ENCODE peak calls at places on chromosome 22, in ten cellular contexts. One of them, this sample, is unnamed.

GRCh38 chr22:29062286-29062949 is 787 bp upstream of the C22orf31 start:
- DNase-seq in mammary epithelial cell: peak
- DNase-seq in cardiac muscle cell: peak
- DNase-seq in NCI-H524: no peak
- DNase-seq in adrenal gland: no peak
- DNase-seq in gastrocnemius medialis: no peak
- DNase-seq in activated CD4-positive, alpha-beta memory T cell treated with anti-CD3 and anti-CD28 coated beads, Interleukin-2, amount 10 ng/mL, durations not matched to agents 7 days and 5 days: no peak
- DNase-seq in NCI-H1436: no peak
- DNase-seq in WTC11: no peak
- DNase-seq in HFFc6: no peak
- DNase-seq in this sample: no peak

GRCh38 chr22:50180727-50181521 is 4.8 kb upstream of the TRABD start:
- DNase-seq in cardiac muscle cell: no peak
- DNase-seq in NCI-H524: no peak
- DNase-seq in adrenal gland: peak
- DNase-seq in activated CD4-positive, alpha-beta memory T cell treated with anti-CD3 and anti-CD28 coated beads, Interleukin-2, amount 10 ng/mL, durations not matched to agents 7 days and 5 days: no peak
- DNase-seq in mammary epithelial cell: no peak
- DNase-seq in HFFc6: no peak
- DNase-seq in NCI-H1436: no peak
- DNase-seq in WTC11: no peak
- DNase-seq in gastrocnemius medialis: no peak
- DNase-seq in this sample: no peak

GRCh38 chr22:42747701-42748513 is 27.2 kb upstream of the A4GALT start:
- DNase-seq in adrenal gland: no peak
- DNase-seq in NCI-H1436: no peak
- DNase-seq in cardiac muscle cell: peak
- DNase-seq in mammary epithelial cell: peak
- DNase-seq in WTC11: no peak
- DNase-seq in activated CD4-positive, alpha-beta memory T cell treated with anti-CD3 and anti-CD28 coated beads, Interleukin-2, amount 10 ng/mL, durations not matched to agents 7 days and 5 days: no peak
- DNase-seq in gastrocnemius medialis: no peak
- DNase-seq in NCI-H524: no peak
- DNase-seq in HFFc6: peak
- DNase-seq in this sample: no peak

GRCh38 chr22:41557401-41558240 is 3.2 kb upstream of the CSDC2 start:
- DNase-seq in activated CD4-positive, alpha-beta memory T cell treated with anti-CD3 and anti-CD28 coated beads, Interleukin-2, amount 10 ng/mL, durations not matched to agents 7 days and 5 days: no peak
- DNase-seq in cardiac muscle cell: peak
- DNase-seq in NCI-H1436: peak
- DNase-seq in mammary epithelial cell: peak
- DNase-seq in NCI-H524: peak
- DNase-seq in gastrocnemius medialis: no peak
- DNase-seq in HFFc6: peak
- DNase-seq in adrenal gland: peak
- DNase-seq in WTC11: peak
- DNase-seq in this sample: peak

GRCh38 chr22:28006271-28006670 is 87.2 kb upstream of the PITPNB start:
- DNase-seq in HFFc6: no peak
- DNase-seq in adrenal gland: no peak
- DNase-seq in NCI-H1436: no peak
- DNase-seq in NCI-H524: no peak
- DNase-seq in mammary epithelial cell: no peak
- DNase-seq in cardiac muscle cell: no peak
- DNase-seq in activated CD4-positive, alpha-beta memory T cell treated with anti-CD3 and anti-CD28 coated beads, Interleukin-2, amount 10 ng/mL, durations not matched to agents 7 days and 5 days: no peak
- DNase-seq in WTC11: no peak
- DNase-seq in gastrocnemius medialis: no peak
- DNase-seq in this sample: no peak

GRCh38 chr22:30305519-30305905 is 16.2 kb upstream of the CASTOR1 start:
- DNase-seq in HFFc6: no peak
- DNase-seq in cardiac muscle cell: peak
- DNase-seq in activated CD4-positive, alpha-beta memory T cell treated with anti-CD3 and anti-CD28 coated beads, Interleukin-2, amount 10 ng/mL, durations not matched to agents 7 days and 5 days: peak
- DNase-seq in WTC11: no peak
- DNase-seq in mammary epithelial cell: no peak
- DNase-seq in NCI-H1436: no peak
- DNase-seq in NCI-H524: no peak
- DNase-seq in adrenal gland: peak
- DNase-seq in gastrocnemius medialis: peak
- DNase-seq in this sample: no peak

GRCh38 chr22:36860438-36860820 is 377 bp upstream of the NCF4 start:
- DNase-seq in HFFc6: no peak
- DNase-seq in NCI-H524: no peak
- DNase-seq in cardiac muscle cell: no peak
- DNase-seq in NCI-H1436: no peak
- DNase-seq in mammary epithelial cell: no peak
- DNase-seq in adrenal gland: no peak
- DNase-seq in activated CD4-positive, alpha-beta memory T cell treated with anti-CD3 and anti-CD28 coated beads, Interleukin-2, amount 10 ng/mL, durations not matched to agents 7 days and 5 days: no peak
- DNase-seq in WTC11: no peak
- DNase-seq in gastrocnemius medialis: no peak
- DNase-seq in this sample: no peak

GRCh38 chr22:43829904-43830851 is 18.1 kb upstream of the EFCAB6 start:
- DNase-seq in cardiac muscle cell: peak
- DNase-seq in NCI-H1436: no peak
- DNase-seq in mammary epithelial cell: no peak
- DNase-seq in activated CD4-positive, alpha-beta memory T cell treated with anti-CD3 and anti-CD28 coated beads, Interleukin-2, amount 10 ng/mL, durations not matched to agents 7 days and 5 days: no peak
- DNase-seq in adrenal gland: no peak
- DNase-seq in HFFc6: no peak
- DNase-seq in NCI-H524: peak
- DNase-seq in gastrocnemius medialis: peak
- DNase-seq in WTC11: no peak
- DNase-seq in this sample: no peak

GRCh38 chr22:49347376-49347775 is 480.3 kb downstream of the BRD1 start:
- DNase-seq in NCI-H1436: no peak
- DNase-seq in activated CD4-positive, alpha-beta memory T cell treated with anti-CD3 and anti-CD28 coated beads, Interleukin-2, amount 10 ng/mL, durations not matched to agents 7 days and 5 days: no peak
- DNase-seq in gastrocnemius medialis: no peak
- DNase-seq in cardiac muscle cell: no peak
- DNase-seq in WTC11: peak
- DNase-seq in mammary epithelial cell: no peak
- DNase-seq in HFFc6: no peak
- DNase-seq in NCI-H524: no peak
- DNase-seq in adrenal gland: no peak
- DNase-seq in this sample: no peak

GRCh38 chr22:36385491-36386350 is 2.0 kb downstream of the MYH9 start:
- DNase-seq in NCI-H524: no peak
- DNase-seq in WTC11: no peak
- DNase-seq in gastrocnemius medialis: peak
- DNase-seq in NCI-H1436: peak
- DNase-seq in cardiac muscle cell: no peak
- DNase-seq in HFFc6: peak
- DNase-seq in activated CD4-positive, alpha-beta memory T cell treated with anti-CD3 and anti-CD28 coated beads, Interleukin-2, amount 10 ng/mL, durations not matched to agents 7 days and 5 days: peak
- DNase-seq in mammary epithelial cell: peak
- DNase-seq in adrenal gland: peak
- DNase-seq in this sample: no peak

GRCh38 chr22:22322792-22323191 is 78.2 kb downstream of the VPREB1 start:
- DNase-seq in HFFc6: no peak
- DNase-seq in NCI-H524: no peak
- DNase-seq in adrenal gland: no peak
- DNase-seq in NCI-H1436: no peak
- DNase-seq in activated CD4-positive, alpha-beta memory T cell treated with anti-CD3 and anti-CD28 coated beads, Interleukin-2, amount 10 ng/mL, durations not matched to agents 7 days and 5 days: no peak
- DNase-seq in gastrocnemius medialis: no peak
- DNase-seq in mammary epithelial cell: no peak
- DNase-seq in WTC11: no peak
- DNase-seq in cardiac muscle cell: no peak
- DNase-seq in this sample: no peak

GRCh38 chr22:25841775-25842174 is 99.8 kb downstream of the MYO18B start:
- DNase-seq in WTC11: no peak
- DNase-seq in NCI-H1436: no peak
- DNase-seq in mammary epithelial cell: no peak
- DNase-seq in gastrocnemius medialis: no peak
- DNase-seq in cardiac muscle cell: no peak
- DNase-seq in NCI-H524: no peak
- DNase-seq in adrenal gland: no peak
- DNase-seq in HFFc6: no peak
- DNase-seq in activated CD4-positive, alpha-beta memory T cell treated with anti-CD3 and anti-CD28 coated beads, Interleukin-2, amount 10 ng/mL, durations not matched to agents 7 days and 5 days: no peak
- DNase-seq in this sample: no peak

GRCh38 chr22:41939981-41940852 is 6.7 kb downstream of the CENPM start:
- DNase-seq in activated CD4-positive, alpha-beta memory T cell treated with anti-CD3 and anti-CD28 coated beads, Interleukin-2, amount 10 ng/mL, durations not matched to agents 7 days and 5 days: peak
- DNase-seq in mammary epithelial cell: no peak
- DNase-seq in HFFc6: no peak
- DNase-seq in NCI-H1436: peak
- DNase-seq in NCI-H524: no peak
- DNase-seq in gastrocnemius medialis: peak
- DNase-seq in adrenal gland: no peak
- DNase-seq in WTC11: no peak
- DNase-seq in cardiac muscle cell: no peak
- DNase-seq in this sample: peak

GRCh38 chr22:20324139-20324516 is 4.3 kb upstream of the DGCR6L start:
- DNase-seq in NCI-H1436: no peak
- DNase-seq in NCI-H524: no peak
- DNase-seq in activated CD4-positive, alpha-beta memory T cell treated with anti-CD3 and anti-CD28 coated beads, Interleukin-2, amount 10 ng/mL, durations not matched to agents 7 days and 5 days: peak
- DNase-seq in cardiac muscle cell: no peak
- DNase-seq in HFFc6: no peak
- DNase-seq in adrenal gland: no peak
- DNase-seq in gastrocnemius medialis: no peak
- DNase-seq in WTC11: no peak
- DNase-seq in mammary epithelial cell: no peak
- DNase-seq in this sample: no peak

GRCh38 chr22:33747576-33748180 is 172.6 kb downstream of the LARGE1 start:
- DNase-seq in mammary epithelial cell: no peak
- DNase-seq in cardiac muscle cell: no peak
- DNase-seq in activated CD4-positive, alpha-beta memory T cell treated with anti-CD3 and anti-CD28 coated beads, Interleukin-2, amount 10 ng/mL, durations not matched to agents 7 days and 5 days: no peak
- DNase-seq in WTC11: no peak
- DNase-seq in NCI-H524: peak
- DNase-seq in HFFc6: no peak
- DNase-seq in NCI-H1436: peak
- DNase-seq in gastrocnemius medialis: no peak
- DNase-seq in adrenal gland: no peak
- DNase-seq in this sample: peak

GRCh38 chr22:37607912-37608476 is 640 bp upstream of the GGA1 start:
- DNase-seq in WTC11: no peak
- DNase-seq in cardiac muscle cell: peak
- DNase-seq in adrenal gland: no peak
- DNase-seq in gastrocnemius medialis: no peak
- DNase-seq in NCI-H1436: peak
- DNase-seq in HFFc6: no peak
- DNase-seq in activated CD4-positive, alpha-beta memory T cell treated with anti-CD3 and anti-CD28 coated beads, Interleukin-2, amount 10 ng/mL, durations not matched to agents 7 days and 5 days: no peak
- DNase-seq in mammary epithelial cell: no peak
- DNase-seq in NCI-H524: no peak
- DNase-seq in this sample: no peak

GRCh38 chr22:17198188-17199130 is 20.8 kb downstream of the ADA2 start:
- DNase-seq in adrenal gland: peak
- DNase-seq in cardiac muscle cell: peak
- DNase-seq in NCI-H1436: peak
- DNase-seq in gastrocnemius medialis: no peak
- DNase-seq in WTC11: peak
- DNase-seq in NCI-H524: no peak
- DNase-seq in HFFc6: no peak
- DNase-seq in activated CD4-positive, alpha-beta memory T cell treated with anti-CD3 and anti-CD28 coated beads, Interleukin-2, amount 10 ng/mL, durations not matched to agents 7 days and 5 days: no peak
- DNase-seq in mammary epithelial cell: no peak
- DNase-seq in this sample: peak

GRCh38 chr22:18104566-18104965 is 6.0 kb upstream of the TUBA8 start:
- DNase-seq in cardiac muscle cell: peak
- DNase-seq in mammary epithelial cell: no peak
- DNase-seq in gastrocnemius medialis: no peak
- DNase-seq in HFFc6: no peak
- DNase-seq in NCI-H524: no peak
- DNase-seq in WTC11: no peak
- DNase-seq in adrenal gland: no peak
- DNase-seq in NCI-H1436: peak
- DNase-seq in activated CD4-positive, alpha-beta memory T cell treated with anti-CD3 and anti-CD28 coated beads, Interleukin-2, amount 10 ng/mL, durations not matched to agents 7 days and 5 days: no peak
- DNase-seq in this sample: no peak

GRCh38 chr22:41596776-41597634 is 7.4 kb upstream of the PMM1 start:
- DNase-seq in gastrocnemius medialis: peak
- DNase-seq in mammary epithelial cell: peak
- DNase-seq in cardiac muscle cell: peak
- DNase-seq in HFFc6: peak
- DNase-seq in NCI-H524: peak
- DNase-seq in adrenal gland: peak
- DNase-seq in NCI-H1436: peak
- DNase-seq in WTC11: peak
- DNase-seq in activated CD4-positive, alpha-beta memory T cell treated with anti-CD3 and anti-CD28 coated beads, Interleukin-2, amount 10 ng/mL, durations not matched to agents 7 days and 5 days: peak
- DNase-seq in this sample: peak

GRCh38 chr22:20386972-20387371 is 7.0 kb upstream of the ZNF74 start:
- DNase-seq in mammary epithelial cell: no peak
- DNase-seq in activated CD4-positive, alpha-beta memory T cell treated with anti-CD3 and anti-CD28 coated beads, Interleukin-2, amount 10 ng/mL, durations not matched to agents 7 days and 5 days: no peak
- DNase-seq in HFFc6: no peak
- DNase-seq in cardiac muscle cell: no peak
- DNase-seq in adrenal gland: peak
- DNase-seq in NCI-H524: no peak
- DNase-seq in gastrocnemius medialis: no peak
- DNase-seq in NCI-H1436: no peak
- DNase-seq in WTC11: no peak
- DNase-seq in this sample: no peak

GRCh38 chr22:26131755-26132154 is 37.5 kb upstream of the SEZ6L start:
- DNase-seq in mammary epithelial cell: no peak
- DNase-seq in activated CD4-positive, alpha-beta memory T cell treated with anti-CD3 and anti-CD28 coated beads, Interleukin-2, amount 10 ng/mL, durations not matched to agents 7 days and 5 days: no peak
- DNase-seq in NCI-H1436: no peak
- DNase-seq in HFFc6: no peak
- DNase-seq in gastrocnemius medialis: no peak
- DNase-seq in NCI-H524: no peak
- DNase-seq in adrenal gland: no peak
- DNase-seq in cardiac muscle cell: no peak
- DNase-seq in WTC11: no peak
- DNase-seq in this sample: no peak

GRCh38 chr22:35352214-35353111 is 28.4 kb upstream of the HMOX1 start:
- DNase-seq in gastrocnemius medialis: peak
- DNase-seq in activated CD4-positive, alpha-beta memory T cell treated with anti-CD3 and anti-CD28 coated beads, Interleukin-2, amount 10 ng/mL, durations not matched to agents 7 days and 5 days: peak
- DNase-seq in WTC11: peak
- DNase-seq in HFFc6: no peak
- DNase-seq in NCI-H1436: no peak
- DNase-seq in NCI-H524: peak
- DNase-seq in adrenal gland: peak
- DNase-seq in cardiac muscle cell: no peak
- DNase-seq in mammary epithelial cell: no peak
- DNase-seq in this sample: peak

GRCh38 chr22:20566420-20567260 is 59.2 kb downstream of the MED15 start:
- DNase-seq in mammary epithelial cell: peak
- DNase-seq in cardiac muscle cell: peak
- DNase-seq in WTC11: no peak
- DNase-seq in gastrocnemius medialis: no peak
- DNase-seq in HFFc6: peak
- DNase-seq in activated CD4-positive, alpha-beta memory T cell treated with anti-CD3 and anti-CD28 coated beads, Interleukin-2, amount 10 ng/mL, durations not matched to agents 7 days and 5 days: peak
- DNase-seq in NCI-H524: no peak
- DNase-seq in adrenal gland: peak
- DNase-seq in NCI-H1436: no peak
- DNase-seq in this sample: no peak

GRCh38 chr22:20641198-20641892 is 132.6 kb upstream of the SERPIND1 start:
- DNase-seq in WTC11: no peak
- DNase-seq in NCI-H1436: no peak
- DNase-seq in mammary epithelial cell: no peak
- DNase-seq in cardiac muscle cell: no peak
- DNase-seq in gastrocnemius medialis: no peak
- DNase-seq in activated CD4-positive, alpha-beta memory T cell treated with anti-CD3 and anti-CD28 coated beads, Interleukin-2, amount 10 ng/mL, durations not matched to agents 7 days and 5 days: no peak
- DNase-seq in adrenal gland: peak
- DNase-seq in NCI-H524: no peak
- DNase-seq in HFFc6: no peak
- DNase-seq in this sample: no peak

GRCh38 chr22:49417833-49418232 is 409.8 kb downstream of the BRD1 start:
- DNase-seq in WTC11: no peak
- DNase-seq in activated CD4-positive, alpha-beta memory T cell treated with anti-CD3 and anti-CD28 coated beads, Interleukin-2, amount 10 ng/mL, durations not matched to agents 7 days and 5 days: no peak
- DNase-seq in cardiac muscle cell: no peak
- DNase-seq in HFFc6: no peak
- DNase-seq in mammary epithelial cell: no peak
- DNase-seq in gastrocnemius medialis: no peak
- DNase-seq in NCI-H524: no peak
- DNase-seq in adrenal gland: no peak
- DNase-seq in NCI-H1436: no peak
- DNase-seq in this sample: no peak

GRCh38 chr22:38506118-38506962 is at the start of gene DDX17:
- DNase-seq in NCI-H1436: peak
- DNase-seq in gastrocnemius medialis: peak
- DNase-seq in NCI-H524: peak
- DNase-seq in adrenal gland: peak
- DNase-seq in activated CD4-positive, alpha-beta memory T cell treated with anti-CD3 and anti-CD28 coated beads, Interleukin-2, amount 10 ng/mL, durations not matched to agents 7 days and 5 days: peak
- DNase-seq in WTC11: peak
- DNase-seq in cardiac muscle cell: peak
- DNase-seq in HFFc6: peak
- DNase-seq in mammary epithelial cell: peak
- DNase-seq in this sample: peak

GRCh38 chr22:45682069-45682468 is 10.4 kb downstream of the ATXN10 start:
- DNase-seq in adrenal gland: no peak
- DNase-seq in gastrocnemius medialis: no peak
- DNase-seq in WTC11: no peak
- DNase-seq in mammary epithelial cell: no peak
- DNase-seq in NCI-H1436: no peak
- DNase-seq in NCI-H524: no peak
- DNase-seq in cardiac muscle cell: no peak
- DNase-seq in HFFc6: no peak
- DNase-seq in activated CD4-positive, alpha-beta memory T cell treated with anti-CD3 and anti-CD28 coated beads, Interleukin-2, amount 10 ng/mL, durations not matched to agents 7 days and 5 days: no peak
- DNase-seq in this sample: no peak

GRCh38 chr22:36986242-36986821 is 32.9 kb downstream of the TST start:
- DNase-seq in NCI-H524: no peak
- DNase-seq in adrenal gland: no peak
- DNase-seq in HFFc6: no peak
- DNase-seq in gastrocnemius medialis: no peak
- DNase-seq in NCI-H1436: no peak
- DNase-seq in WTC11: peak
- DNase-seq in cardiac muscle cell: no peak
- DNase-seq in mammary epithelial cell: no peak
- DNase-seq in activated CD4-positive, alpha-beta memory T cell treated with anti-CD3 and anti-CD28 coated beads, Interleukin-2, amount 10 ng/mL, durations not matched to agents 7 days and 5 days: peak
- DNase-seq in this sample: peak

This sample was measured in NCI-H82.